ENCODE peak calls at places on chromosomes 4 and X, in six cellular contexts. O, Y, P, A, E and V are unnamed samples.

GRCh38 chrX:107146670-107147069 is 28.0 kb upstream of the RBM41 start:
- DNase-seq in O (no peak), Y (no peak), P (peak), A (peak), E (no peak), V (peak)

GRCh38 chr4:100517864-100518341 is at the start of gene EMCN:
- DNase-seq in O (no peak), Y (no peak), P (peak), A (peak), E (no peak), V (no peak)

GRCh38 chr4:90889171-90889570 is 762.0 kb downstream of the CCSER1 start:
- DNase-seq in O (no peak), Y (no peak), P (no peak), A (no peak), E (no peak), V (no peak)

GRCh38 chrX:102517331-102517730 is 792 bp upstream of the TMSB15A start:
- DNase-seq in O (no peak), Y (no peak), P (peak), A (peak), E (no peak), V (peak)

GRCh38 chr4:151458148-151458547 is 49.2 kb downstream of the FHIP1A start:
- DNase-seq in O (no peak), Y (no peak), P (no peak), A (no peak), E (no peak), V (no peak)

GRCh38 chrX:72101597-72102037 is 30.1 kb downstream of the RTL5 start:
- DNase-seq in O (no peak), Y (no peak), P (no peak), A (no peak), E (no peak), V (no peak)

GRCh38 chr4:86274642-86275041 is 85.2 kb downstream of the MAPK10 start:
- DNase-seq in O (no peak), Y (no peak), P (no peak), A (no peak), E (no peak), V (no peak)

GRCh38 chrX:107485019-107485418 is 35.6 kb downstream of the FRMPD3 start:
- DNase-seq in O (no peak), Y (no peak), P (no peak), A (peak), E (no peak), V (no peak)

GRCh38 chr4:7007142-7007907 is 35.8 kb upstream of the TADA2B start:
- DNase-seq in O (no peak), Y (no peak), P (no peak), A (no peak), E (no peak), V (no peak)